ENCODE peak calls at places on chromosomes 6 and 20, in seven cellular contexts. One of them, this sample, is unnamed.

GRCh38 chr6:107493158-107494057 is 3.5 kb downstream of the SOBP start:
- DNase-seq in GM23338: peak
- DNase-seq in H9: no peak
- DNase-seq in choroid plexus epithelial cell: peak
- DNase-seq in progenitor cell of endocrine pancreas: peak
- DNase-seq in AG10803: no peak
- DNase-seq in Peyer's patch: no peak
- DNase-seq in this sample: no peak

GRCh38 chr20:48933017-48933766 is 11.7 kb downstream of the ARFGEF2 start:
- DNase-seq in GM23338: no peak
- DNase-seq in H9: no peak
- DNase-seq in choroid plexus epithelial cell: no peak
- DNase-seq in progenitor cell of endocrine pancreas: no peak
- DNase-seq in AG10803: no peak
- DNase-seq in Peyer's patch: no peak
- DNase-seq in this sample: no peak

GRCh38 chr6:121349596-121349995 is 15.3 kb upstream of the TBC1D32 start:
- DNase-seq in GM23338: no peak
- DNase-seq in H9: no peak
- DNase-seq in choroid plexus epithelial cell: no peak
- DNase-seq in progenitor cell of endocrine pancreas: no peak
- DNase-seq in AG10803: no peak
- DNase-seq in Peyer's patch: no peak
- DNase-seq in this sample: no peak

GRCh38 chr20:61692476-61692875 is 373.2 kb downstream of the TAF4 start:
- DNase-seq in GM23338: no peak
- DNase-seq in H9: no peak
- DNase-seq in choroid plexus epithelial cell: no peak
- DNase-seq in progenitor cell of endocrine pancreas: no peak
- DNase-seq in AG10803: peak
- DNase-seq in Peyer's patch: no peak
- DNase-seq in this sample: no peak

GRCh38 chr20:62043131-62043914 is 22.4 kb downstream of the TAF4 start:
- DNase-seq in GM23338: no peak
- DNase-seq in H9: no peak
- DNase-seq in choroid plexus epithelial cell: peak
- DNase-seq in progenitor cell of endocrine pancreas: no peak
- DNase-seq in AG10803: no peak
- DNase-seq in Peyer's patch: no peak
- DNase-seq in this sample: no peak

GRCh38 chr6:51098801-51099200 is 280.1 kb downstream of the TFAP2B start:
- DNase-seq in GM23338: no peak
- DNase-seq in H9: no peak
- DNase-seq in choroid plexus epithelial cell: no peak
- DNase-seq in progenitor cell of endocrine pancreas: no peak
- DNase-seq in AG10803: peak
- DNase-seq in Peyer's patch: no peak
- DNase-seq in this sample: no peak

GRCh38 chr6:140980265-140980887 is 1152.3 kb upstream of the GJE1 start:
- DNase-seq in GM23338: peak
- DNase-seq in H9: no peak
- DNase-seq in choroid plexus epithelial cell: peak
- DNase-seq in progenitor cell of endocrine pancreas: no peak
- DNase-seq in AG10803: peak
- DNase-seq in Peyer's patch: no peak
- DNase-seq in this sample: no peak

GRCh38 chr6:34455831-34456230 is 10.0 kb upstream of the PACSIN1 start:
- DNase-seq in GM23338: no peak
- DNase-seq in H9: no peak
- DNase-seq in choroid plexus epithelial cell: no peak
- DNase-seq in progenitor cell of endocrine pancreas: no peak
- DNase-seq in AG10803: no peak
- DNase-seq in Peyer's patch: no peak
- DNase-seq in this sample: no peak

GRCh38 chr6:93447874-93448273 is 28.5 kb upstream of the EPHA7 start:
- DNase-seq in GM23338: peak
- DNase-seq in H9: no peak
- DNase-seq in choroid plexus epithelial cell: peak
- DNase-seq in progenitor cell of endocrine pancreas: no peak
- DNase-seq in AG10803: no peak
- DNase-seq in Peyer's patch: no peak
- DNase-seq in this sample: no peak

GRCh38 chr6:45923831-45924391 is 91.7 kb downstream of the CLIC5 start:
- DNase-seq in GM23338: no peak
- DNase-seq in H9: no peak
- DNase-seq in choroid plexus epithelial cell: peak
- DNase-seq in progenitor cell of endocrine pancreas: no peak
- DNase-seq in AG10803: peak
- DNase-seq in Peyer's patch: no peak
- DNase-seq in this sample: no peak

GRCh38 chr6:144063744-144064401 is 31.5 kb downstream of the SF3B5 start:
- DNase-seq in GM23338: peak
- DNase-seq in H9: peak
- DNase-seq in choroid plexus epithelial cell: peak
- DNase-seq in progenitor cell of endocrine pancreas: peak
- DNase-seq in AG10803: peak
- DNase-seq in Peyer's patch: peak
- DNase-seq in this sample: peak

GRCh38 chr6:15511248-15512125 is 151.3 kb downstream of the DTNBP1 start:
- DNase-seq in GM23338: no peak
- DNase-seq in H9: no peak
- DNase-seq in choroid plexus epithelial cell: no peak
- DNase-seq in progenitor cell of endocrine pancreas: no peak
- DNase-seq in AG10803: peak
- DNase-seq in Peyer's patch: no peak
- DNase-seq in this sample: no peak

GRCh38 chr6:31834367-31834703 is 6.8 kb downstream of the HSPA1B start:
- DNase-seq in GM23338: peak
- DNase-seq in H9: peak
- DNase-seq in choroid plexus epithelial cell: peak
- DNase-seq in progenitor cell of endocrine pancreas: peak
- DNase-seq in AG10803: peak
- DNase-seq in Peyer's patch: peak
- DNase-seq in this sample: peak

GRCh38 chr20:17315491-17316231 is 88.8 kb downstream of the PCSK2 start:
- DNase-seq in GM23338: peak
- DNase-seq in H9: peak
- DNase-seq in choroid plexus epithelial cell: no peak
- DNase-seq in progenitor cell of endocrine pancreas: no peak
- DNase-seq in AG10803: no peak
- DNase-seq in Peyer's patch: no peak
- DNase-seq in this sample: no peak

GRCh38 chr6:79943133-79943532 is 4.2 kb downstream of the ELOVL4 start:
- DNase-seq in GM23338: peak
- DNase-seq in H9: no peak
- DNase-seq in choroid plexus epithelial cell: no peak
- DNase-seq in progenitor cell of endocrine pancreas: no peak
- DNase-seq in AG10803: no peak
- DNase-seq in Peyer's patch: no peak
- DNase-seq in this sample: no peak
- TF ChIP-seq CTCF in GM23338: no peak
- TF ChIP-seq CTCF in H9: no peak
- TF ChIP-seq CTCF in choroid plexus epithelial cell: no peak
- TF ChIP-seq CTCF in progenitor cell of endocrine pancreas: no peak
- TF ChIP-seq CTCF in AG10803: no peak
- TF ChIP-seq CTCF in Peyer's patch: no peak
- TF ChIP-seq CTCF in this sample: no peak

GRCh38 chr20:2713285-2713684 is 20.7 kb downstream of the EBF4 start:
- DNase-seq in GM23338: peak
- DNase-seq in H9: no peak
- DNase-seq in choroid plexus epithelial cell: no peak
- DNase-seq in progenitor cell of endocrine pancreas: no peak
- DNase-seq in AG10803: no peak
- DNase-seq in Peyer's patch: no peak
- DNase-seq in this sample: no peak
- TF ChIP-seq CTCF in GM23338: peak
- TF ChIP-seq CTCF in H9: peak
- TF ChIP-seq CTCF in choroid plexus epithelial cell: peak
- TF ChIP-seq CTCF in progenitor cell of endocrine pancreas: no peak
- TF ChIP-seq CTCF in AG10803: peak
- TF ChIP-seq CTCF in Peyer's patch: peak
- TF ChIP-seq CTCF in this sample: peak

GRCh38 chr6:84731901-84732300 is 32.5 kb downstream of the TBX18 start:
- DNase-seq in GM23338: no peak
- DNase-seq in H9: no peak
- DNase-seq in choroid plexus epithelial cell: peak
- DNase-seq in progenitor cell of endocrine pancreas: no peak
- DNase-seq in AG10803: no peak
- DNase-seq in Peyer's patch: no peak
- DNase-seq in this sample: no peak

GRCh38 chr6:84733889-84734288 is 30.5 kb downstream of the TBX18 start:
- DNase-seq in GM23338: no peak
- DNase-seq in H9: no peak
- DNase-seq in choroid plexus epithelial cell: no peak
- DNase-seq in progenitor cell of endocrine pancreas: no peak
- DNase-seq in AG10803: no peak
- DNase-seq in Peyer's patch: no peak
- DNase-seq in this sample: no peak

DNA sequence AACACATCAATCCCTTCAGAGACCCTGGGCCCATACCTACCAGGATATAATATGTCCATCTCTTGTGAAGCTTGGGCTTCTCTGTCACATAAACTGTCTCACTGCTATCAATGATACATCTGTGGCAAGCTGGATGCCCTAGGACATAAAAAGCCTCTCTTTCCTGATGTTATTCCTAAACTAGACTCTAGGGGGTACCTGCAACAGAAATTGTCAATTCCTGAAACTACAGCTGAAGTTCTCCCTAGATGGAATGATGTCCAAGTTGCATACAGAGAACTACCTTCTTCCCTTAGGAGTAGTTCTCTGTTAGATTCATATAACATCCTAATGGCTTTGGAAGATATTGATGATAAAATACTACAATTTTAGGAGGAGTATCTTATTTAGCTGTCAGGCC is 35.8 kb downstream of the TBX18 start:
- DNase-seq in GM23338: peak
- DNase-seq in H9: no peak
- DNase-seq in choroid plexus epithelial cell: peak
- DNase-seq in progenitor cell of endocrine pancreas: no peak
- DNase-seq in AG10803: peak
- DNase-seq in Peyer's patch: no peak
- DNase-seq in this sample: peak
- TF ChIP-seq CTCF in GM23338: peak
- TF ChIP-seq CTCF in H9: peak
- TF ChIP-seq CTCF in choroid plexus epithelial cell: peak
- TF ChIP-seq CTCF in progenitor cell of endocrine pancreas: peak
- TF ChIP-seq CTCF in AG10803: peak
- TF ChIP-seq CTCF in Peyer's patch: no peak
- TF ChIP-seq CTCF in this sample: peak

GRCh38 chr6:149043476-149044130 is 273.9 kb upstream of the TAB2 start:
- DNase-seq in GM23338: peak
- DNase-seq in H9: peak
- DNase-seq in choroid plexus epithelial cell: peak
- DNase-seq in progenitor cell of endocrine pancreas: no peak
- DNase-seq in AG10803: no peak
- DNase-seq in Peyer's patch: no peak
- DNase-seq in this sample: peak
- TF ChIP-seq CTCF in GM23338: peak
- TF ChIP-seq CTCF in H9: peak
- TF ChIP-seq CTCF in choroid plexus epithelial cell: peak
- TF ChIP-seq CTCF in progenitor cell of endocrine pancreas: peak
- TF ChIP-seq CTCF in AG10803: peak
- TF ChIP-seq CTCF in Peyer's patch: no peak
- TF ChIP-seq CTCF in this sample: peak

DNA sequence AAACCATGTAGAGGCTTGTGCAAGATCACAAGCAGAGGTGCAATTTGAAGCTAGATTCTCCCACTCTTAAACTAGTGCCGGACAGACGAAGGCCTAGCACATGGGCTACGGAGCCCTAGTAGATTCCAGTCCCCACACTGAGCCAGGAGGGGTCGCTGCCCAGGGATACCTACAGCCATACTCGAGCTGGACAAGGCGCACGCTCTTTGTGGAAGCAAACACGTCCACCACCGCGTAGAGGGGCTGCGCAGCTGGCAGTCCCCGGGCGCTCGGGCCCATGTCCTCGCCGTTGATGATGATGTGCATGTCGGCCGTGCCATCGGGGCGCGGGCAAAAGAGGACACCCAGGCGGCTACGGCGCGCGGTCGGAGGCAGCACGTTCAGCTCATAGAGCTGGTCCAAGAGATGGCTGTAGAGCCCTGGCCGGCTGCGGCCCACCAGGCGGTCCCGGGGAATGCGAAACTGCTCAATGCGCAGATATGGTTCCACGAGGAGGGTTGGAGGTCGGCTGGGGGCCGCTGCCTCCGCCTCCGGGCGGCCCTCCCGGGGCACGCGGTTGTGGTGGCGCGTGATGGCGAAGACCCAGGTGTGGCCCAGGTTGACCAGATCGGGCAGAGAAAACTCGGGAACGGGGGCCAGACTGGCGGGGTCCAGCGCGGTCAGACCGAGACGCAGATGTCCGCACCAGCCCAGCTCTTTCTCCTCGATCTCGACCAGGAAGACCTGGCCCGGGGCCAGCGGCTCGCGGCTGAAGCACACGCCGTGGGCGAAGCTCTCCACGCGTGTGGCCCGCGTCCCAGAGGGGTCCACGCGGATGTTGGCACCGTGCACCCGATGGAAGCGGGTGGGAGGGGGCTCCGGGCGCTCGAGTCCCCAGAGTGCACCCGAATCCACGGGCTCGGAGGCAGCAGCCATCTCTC is 671 bp downstream of the NEURL2 start:
- DNase-seq in GM23338: peak
- DNase-seq in H9: peak
- DNase-seq in choroid plexus epithelial cell: peak
- DNase-seq in progenitor cell of endocrine pancreas: peak
- DNase-seq in AG10803: peak
- DNase-seq in Peyer's patch: peak
- DNase-seq in this sample: no peak
- TF ChIP-seq CTCF in GM23338: peak
- TF ChIP-seq CTCF in H9: peak
- TF ChIP-seq CTCF in choroid plexus epithelial cell: peak
- TF ChIP-seq CTCF in progenitor cell of endocrine pancreas: peak
- TF ChIP-seq CTCF in AG10803: peak
- TF ChIP-seq CTCF in Peyer's patch: peak
- TF ChIP-seq CTCF in this sample: no peak

DNA sequence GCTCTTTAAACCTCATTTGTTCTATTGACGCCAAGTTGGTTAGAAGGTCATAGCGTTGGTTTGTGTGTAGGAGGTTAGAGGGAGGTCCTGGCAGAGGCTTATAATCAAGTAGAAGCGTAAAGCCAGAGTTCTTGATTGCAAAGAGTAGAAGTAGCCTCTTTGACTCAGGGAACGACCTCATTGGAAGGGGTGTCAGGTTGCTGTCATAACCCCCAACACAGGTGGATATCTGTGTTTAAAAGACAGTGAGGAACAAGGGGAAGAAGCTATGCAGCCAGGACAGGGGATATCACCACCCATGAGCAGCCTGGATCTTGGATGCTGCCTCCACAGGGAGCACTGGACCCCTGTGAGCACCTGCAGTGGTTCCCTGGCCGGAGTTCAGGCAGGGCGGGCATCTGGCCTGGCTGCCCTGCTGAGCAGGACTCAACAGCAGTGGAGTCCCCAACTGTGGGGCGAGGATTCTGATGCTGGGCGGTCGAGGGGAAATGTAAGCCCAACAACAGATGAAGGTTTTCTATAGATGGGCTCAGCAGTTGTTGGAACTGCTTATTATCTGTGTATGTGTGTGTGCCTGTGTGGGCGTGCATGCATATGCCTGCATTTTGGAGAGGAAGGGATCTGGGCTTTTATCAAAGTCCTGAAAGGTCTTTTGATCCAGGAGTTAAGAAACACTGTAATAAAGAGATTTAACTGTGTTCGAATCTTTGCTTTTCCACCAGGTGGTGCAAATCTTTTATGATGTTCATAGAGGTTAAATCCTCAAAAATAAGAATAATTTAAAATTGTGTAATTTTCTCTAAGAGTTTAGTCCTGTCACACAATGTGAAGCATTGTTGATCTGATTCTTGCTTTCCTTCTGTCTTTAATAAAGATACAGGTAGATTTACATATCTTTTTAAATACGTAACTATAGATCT is 27.7 kb downstream of the HIVEP1 start:
- DNase-seq in GM23338: peak
- DNase-seq in H9: no peak
- DNase-seq in choroid plexus epithelial cell: peak
- DNase-seq in progenitor cell of endocrine pancreas: no peak
- DNase-seq in AG10803: no peak
- DNase-seq in Peyer's patch: no peak
- DNase-seq in this sample: no peak
- TF ChIP-seq CTCF in GM23338: no peak
- TF ChIP-seq CTCF in H9: peak
- TF ChIP-seq CTCF in choroid plexus epithelial cell: peak
- TF ChIP-seq CTCF in progenitor cell of endocrine pancreas: no peak
- TF ChIP-seq CTCF in AG10803: no peak
- TF ChIP-seq CTCF in Peyer's patch: peak
- TF ChIP-seq CTCF in this sample: no peak